ENCODE peak calls at places on chromosomes 3 and 15, in nine cellular contexts. F is HFFc6, E is fibroblast of the conjunctiva, S is C1 segment of cervical spinal cord, H is M059J, Z is EH, W is Caco-2, N is ELR, C is iris pigment epithelial cell. K is an unnamed sample.

GRCh38 chr3:114290911-114291901 is 2.6 kb upstream of the TIGIT start:
- DNase-seq in N (peak), W (peak), S (no peak), F (peak), E (peak), Z (peak), H (peak), C (peak), K (peak)

GRCh38 chr15:28889346-28889745 is 3.6 kb downstream of the APBA2 start:
- DNase-seq in C (no peak), E (no peak), H (no peak), N (no peak), Z (no peak), W (no peak), S (no peak), F (no peak), K (no peak)

GRCh38 chr3:178767558-178767957 is 231.3 kb downstream of the KCNMB2 start:
- DNase-seq in S (no peak), N (no peak), W (no peak), Z (no peak), C (no peak), E (no peak), F (no peak), H (no peak), K (no peak)

GRCh38 chr3:181709537-181710279 is 2.0 kb upstream of the SOX2 start:
- DNase-seq in W (peak), Z (peak), F (peak), E (peak), C (peak), S (peak), N (peak), H (peak), K (peak)

GRCh38 chr3:157318639-157319288 is 117.9 kb upstream of the PTX3 start:
- DNase-seq in H (no peak), F (no peak), C (no peak), W (no peak), S (no peak), N (no peak), E (no peak), Z (no peak), K (no peak)

GRCh38 chr15:81038975-81039607 is 38.4 kb downstream of the TLNRD1 start:
- DNase-seq in S (no peak), E (no peak), Z (peak), N (no peak), W (no peak), C (no peak), F (no peak), H (no peak), K (no peak)

GRCh38 chr3:129723558-129724324 is 117.3 kb upstream of the PLXND1 start:
- DNase-seq in E (peak), N (no peak), Z (peak), S (no peak), H (peak), W (no peak), C (peak), F (peak), K (no peak)

GRCh38 chr3:44682182-44682896 is 30.1 kb upstream of the ZNF502 start:
- DNase-seq in C (peak), W (no peak), Z (peak), F (peak), H (peak), N (peak), S (no peak), E (no peak), K (no peak)

GRCh38 chr15:75584121-75584520 is 5.0 kb upstream of the PTPN9 start:
- DNase-seq in E (no peak), S (no peak), W (no peak), H (no peak), Z (no peak), C (no peak), N (no peak), F (no peak), K (no peak)

GRCh38 chr3:49260711-49261357 is 16.2 kb downstream of the C3orf62 start:
- DNase-seq in Z (no peak), N (no peak), C (peak), S (no peak), F (no peak), E (no peak), W (no peak), H (no peak), K (no peak)

GRCh38 chr3:13015286-13016082 is 57.7 kb downstream of the IQSEC1 start:
- DNase-seq in S (no peak), C (no peak), N (no peak), Z (no peak), E (no peak), F (no peak), H (no peak), W (no peak), K (peak)

GRCh38 chr3:16480861-16481569 is 32.5 kb downstream of the RFTN1 start:
- DNase-seq in F (peak), N (peak), W (peak), C (peak), Z (peak), H (peak), E (no peak), S (no peak), K (no peak)

GRCh38 chr3:159114582-159114981 is 312.7 kb downstream of the MFSD1 start:
- DNase-seq in E (no peak), Z (no peak), C (no peak), W (no peak), F (no peak), H (no peak), N (no peak), S (no peak), K (no peak)

GRCh38 chr3:52845157-52845556 is 10.3 kb upstream of the MUSTN1 start:
- DNase-seq in F (no peak), E (no peak), C (peak), S (peak), N (no peak), W (peak), H (no peak), Z (peak), K (no peak)

GRCh38 chr3:127209840-127210653 is 17.1 kb downstream of the PRR23E start:
- DNase-seq in S (no peak), E (no peak), H (no peak), Z (no peak), N (no peak), W (no peak), F (no peak), C (no peak), K (no peak)

GRCh38 chr3:179355996-179356395 is 8.5 kb downstream of the MFN1 start:
- DNase-seq in E (no peak), Z (no peak), H (no peak), F (no peak), S (no peak), N (no peak), W (no peak), C (no peak), K (no peak)

GRCh38 chr3:48607519-48607918 is 1.9 kb downstream of the UQCRC1 start:
- DNase-seq in H (no peak), W (no peak), S (no peak), F (no peak), E (no peak), C (peak), N (peak), Z (peak), K (no peak)